ENCODE peak calls at places on chromosomes 4 and X, in five cellular contexts. Q, T, M, R and C are unnamed samples.

GRCh38 chr4:75561789-75562188 is 5.9 kb downstream of the ODAPH start:
- ATAC-seq in Q (peak; percentile 98), T (peak; percentile 76), M (no peak), R (no peak), C (no peak)

GRCh38 chr4:146222313-146222712 is 8.0 kb downstream of the REELD1 start:
- ATAC-seq in Q (no peak), T (no peak), M (peak; percentile 64), R (no peak), C (no peak)

GRCh38 chrX:110795645-110796510 is at the start of gene CHRDL1:
- ATAC-seq in Q (peak; percentile 91), T (no peak), M (no peak), R (peak; percentile 82), C (peak; percentile 88)

GRCh38 chr4:11799182-11799581 is 370.5 kb upstream of the HS3ST1 start:
- ATAC-seq in Q (no peak), T (no peak), M (no peak), R (no peak), C (no peak)

GRCh38 chr4:153038493-153039311 is 102.6 kb downstream of the FHDC1 start:
- ATAC-seq in Q (peak; percentile 77), T (no peak), M (no peak), R (no peak), C (no peak)

GRCh38 chr4:71777891-71778290 is 6.0 kb downstream of the GC start:
- ATAC-seq in Q (no peak), T (no peak), M (no peak), R (no peak), C (no peak)

GRCh38 chr4:81039351-81040174 is 9.1 kb downstream of the BMP3 start:
- ATAC-seq in Q (no peak), T (no peak), M (no peak), R (peak; percentile 70), C (no peak)

GRCh38 chr4:118086334-118086733 is 52.0 kb downstream of the NDST3 start:
- ATAC-seq in Q (no peak), T (no peak), M (peak; percentile 85), R (no peak), C (no peak)

GRCh38 chr4:76666940-76667532 is 230.9 kb downstream of the SOWAHB start:
- ATAC-seq in Q (no peak), T (no peak), M (no peak), R (peak; percentile 31), C (no peak)

GRCh38 chr4:161883157-161883556 is 280.6 kb downstream of the FSTL5 start:
- ATAC-seq in Q (no peak), T (no peak), M (no peak), R (no peak), C (no peak)

GRCh38 chr4:123816462-123816861 is 419.9 kb downstream of the SPRY1 start:
- ATAC-seq in Q (no peak), T (no peak), M (no peak), R (no peak), C (no peak)

GRCh38 chr4:3399277-3400194 is 42.2 kb upstream of the HGFAC start:
- ATAC-seq in Q (peak; percentile 78), T (peak; percentile 99), M (peak; percentile 89), R (peak; percentile 60), C (no peak)

GRCh38 chr4:13093170-13093569 is 391.0 kb downstream of the RAB28 start:
- ATAC-seq in Q (no peak), T (no peak), M (no peak), R (no peak), C (peak; percentile 13)

GRCh38 chr4:122458625-122459024 is 2.1 kb upstream of the IL2 start:
- ATAC-seq in Q (no peak), T (peak; percentile 84), M (peak; percentile 59), R (peak; percentile 64), C (no peak)

GRCh38 chr4:52658671-52659015 is 458 bp downstream of the USP46 start:
- ATAC-seq in Q (peak; percentile 7), T (no peak), M (peak; percentile 7), R (no peak), C (no peak)

GRCh38 chrX:19343085-19343461 is 654 bp upstream of the PDHA1 start:
- ATAC-seq in Q (peak; percentile 15), T (peak; percentile 6), M (no peak), R (no peak), C (no peak)

GRCh38 chr4:113256946-113257345 is 207.5 kb downstream of the ANK2 start:
- ATAC-seq in Q (no peak), T (no peak), M (no peak), R (no peak), C (no peak)

GRCh38 chrX:38112566-38112965 is 106.2 kb downstream of the SYTL5 start:
- ATAC-seq in Q (no peak), T (no peak), M (no peak), R (peak; percentile 87), C (no peak)

GRCh38 chr4:142534994-142535393 is 311.1 kb downstream of the INPP4B start:
- ATAC-seq in Q (no peak), T (no peak), M (no peak), R (peak; percentile 53), C (no peak)

GRCh38 chrX:154799554-154800348 is 5.5 kb downstream of the MPP1 start:
- ATAC-seq in Q (peak; percentile 74), T (peak; percentile 32), M (peak; percentile 74), R (no peak), C (no peak)

GRCh38 chr4:136599890-136600289 is 932.4 kb downstream of the PCDH18 start:
- ATAC-seq in Q (no peak), T (no peak), M (no peak), R (no peak), C (no peak)

GRCh38 chr4:63937961-63938360 is 471.3 kb downstream of the TECRL start:
- ATAC-seq in Q (no peak), T (no peak), M (no peak), R (no peak), C (peak; percentile 70)

GRCh38 chr4:186118582-186118981 is 14.1 kb downstream of the FAM149A start:
- ATAC-seq in Q (peak; percentile 54), T (no peak), M (no peak), R (no peak), C (no peak)

GRCh38 chrX:40326186-40326965 is 228.6 kb upstream of the BCOR start:
- ATAC-seq in Q (no peak), T (no peak), M (no peak), R (no peak), C (no peak)

GRCh38 chrX:40331766-40332165 is 234.0 kb upstream of the BCOR start:
- ATAC-seq in Q (no peak), T (no peak), M (no peak), R (no peak), C (no peak)

GRCh38 chrX:40331353-40331752 is 233.6 kb upstream of the BCOR start:
- ATAC-seq in Q (no peak), T (no peak), M (no peak), R (no peak), C (no peak)

GRCh38 chrX:40327085-40327484 is 229.3 kb upstream of the BCOR start:
- ATAC-seq in Q (no peak), T (no peak), M (no peak), R (no peak), C (no peak)

GRCh38 chrX:40329616-40330015 is 231.9 kb upstream of the BCOR start:
- ATAC-seq in Q (no peak), T (no peak), M (no peak), R (no peak), C (no peak)
- TF ChIP-seq POLR2AphosphoS5 in Q (no peak), T (no peak), M (no peak), R (no peak), C (no peak)

DNA sequence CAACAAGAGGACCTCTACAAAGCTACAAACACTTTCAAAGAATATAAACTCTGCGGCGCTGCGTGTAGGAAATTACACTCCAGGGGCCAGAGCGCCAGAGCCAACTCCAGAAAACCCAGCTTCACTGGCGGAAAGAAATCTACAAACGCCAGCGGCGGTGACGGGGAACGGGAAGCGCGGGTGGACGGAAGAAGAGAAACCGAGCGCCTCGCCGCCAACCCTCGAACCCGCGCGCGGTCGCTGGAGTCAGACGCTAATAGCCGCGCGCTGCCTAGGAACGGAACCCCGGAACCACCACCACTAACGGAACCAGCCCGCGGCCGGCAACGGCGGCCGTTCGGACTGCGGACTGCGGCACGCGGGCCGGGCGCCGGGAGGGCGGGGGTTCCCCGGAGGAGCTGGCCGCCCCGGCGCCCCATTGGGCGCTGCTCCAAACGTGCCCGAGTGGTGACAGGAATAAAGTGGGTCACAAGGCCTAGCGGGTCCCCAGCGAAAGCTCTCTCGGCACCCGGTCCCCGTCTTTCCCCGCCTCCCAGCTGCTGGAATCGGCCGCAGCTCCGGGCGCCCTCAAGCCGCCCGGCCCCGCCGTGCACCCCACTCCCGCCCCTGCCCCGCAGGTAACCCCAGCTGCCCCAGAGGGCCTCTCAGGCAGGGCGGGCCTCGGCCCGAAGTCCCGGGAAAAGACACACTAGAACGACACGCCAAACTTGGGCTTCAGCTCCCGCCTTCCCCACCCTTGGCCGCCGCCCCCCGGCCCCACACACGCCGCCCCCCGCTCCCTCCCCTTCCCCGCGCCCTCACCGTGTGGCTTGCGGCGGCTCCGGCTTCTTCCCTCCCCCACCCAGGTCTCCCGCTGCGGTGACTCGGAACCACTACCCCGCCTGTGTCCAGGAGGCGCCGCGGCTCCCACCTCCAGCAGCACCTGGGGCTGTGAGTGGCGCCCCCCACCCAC is 752 bp downstream of the CLOCK start:
- ATAC-seq in Q (peak; percentile 49), T (peak; percentile 69), M (peak; percentile 48), R (peak; percentile 79), C (peak; percentile 70)
- TF ChIP-seq POLR2AphosphoS5 in Q (peak; percentile 30), T (peak; percentile 56), M (peak; percentile 59), R (peak; percentile 81), C (peak; percentile 28)

GRCh38 chr4:73435984-73436383 is at the start of gene AFP:
- ATAC-seq in Q (no peak), T (no peak), M (no peak), R (no peak), C (no peak)
- TF ChIP-seq POLR2AphosphoS5 in Q (no peak), T (no peak), M (no peak), R (no peak), C (no peak)

GRCh38 chr4:155526452-155527169 is 140.0 kb upstream of the GUCY1A1 start:
- ATAC-seq in Q (no peak), T (no peak), M (no peak), R (no peak), C (peak; percentile 83)
- TF ChIP-seq POLR2AphosphoS5 in Q (no peak), T (no peak), M (no peak), R (no peak), C (peak; percentile 91)

GRCh38 chrX:103674531-103675454 is 11.7 kb downstream of the MORF4L2 start:
- ATAC-seq in Q (peak; percentile 84), T (peak; percentile 75), M (peak; percentile 38), R (no peak), C (peak; percentile 13)
- TF ChIP-seq POLR2AphosphoS5 in Q (no peak), T (no peak), M (no peak), R (peak; percentile 50), C (no peak)

DNA sequence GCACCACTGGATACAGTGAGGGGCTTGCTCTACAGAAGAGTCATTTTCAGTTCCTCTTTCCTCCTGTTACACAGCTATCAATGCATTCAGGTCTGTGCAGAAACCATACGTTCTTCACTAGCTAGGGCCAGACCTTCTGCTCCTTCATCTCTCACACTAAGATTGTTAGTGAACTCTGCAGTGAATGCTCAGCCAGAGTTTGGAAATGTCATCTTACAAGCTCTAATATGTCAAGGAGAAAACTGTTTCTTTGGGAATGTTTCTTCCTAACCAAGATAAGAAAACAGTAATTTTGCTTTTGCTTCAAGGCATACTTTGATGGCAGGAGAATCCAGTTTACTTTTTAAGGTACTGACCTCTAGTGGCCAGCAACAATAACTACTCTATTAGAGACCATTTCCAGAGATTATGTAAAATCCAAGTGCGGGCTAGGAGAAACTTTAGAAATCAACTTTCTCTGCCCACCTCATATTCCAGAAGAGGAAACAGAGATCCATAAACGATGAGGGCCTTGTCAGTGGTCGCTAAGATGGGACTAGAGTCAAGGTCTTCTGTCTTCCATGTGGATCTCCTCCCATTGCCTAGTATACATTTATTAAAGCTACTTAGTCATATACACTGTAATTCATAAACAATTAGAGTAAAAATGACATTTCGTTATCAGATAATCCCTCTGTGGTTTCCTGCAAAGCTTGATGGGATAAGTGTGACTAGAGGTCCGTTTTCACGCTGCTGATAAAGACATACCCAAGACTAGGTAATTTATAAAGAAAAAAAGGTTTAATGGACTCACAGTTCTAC is 12.1 kb upstream of the CC2D2A start:
- ATAC-seq in Q (peak; percentile 65), T (peak; percentile 86), M (peak; percentile 88), R (peak; percentile 97), C (peak; percentile 42)
- TF ChIP-seq POLR2AphosphoS5 in Q (no peak), T (no peak), M (no peak), R (no peak), C (peak; percentile 54)